ENCODE peak calls at places on chromosomes 7 and 10, in four cellular contexts. D, Q, C and M are unnamed samples.

GRCh38 chr10:122248356-122249302 is 22.5 kb upstream of the BTBD16 start:
- DNase-seq in D (no peak), Q (no peak), C (no peak), M (no peak)

GRCh38 chr10:69375307-69376151 is 41.2 kb downstream of the TACR2 start:
- DNase-seq in D (peak), Q (no peak), C (no peak), M (no peak)

GRCh38 chr7:32257632-32258031 is 187.4 kb upstream of the PDE1C start:
- DNase-seq in D (no peak), Q (no peak), C (no peak), M (no peak)

GRCh38 chr10:113518415-113518814 is 34.4 kb upstream of the HABP2 start:
- DNase-seq in D (no peak), Q (no peak), C (no peak), M (no peak)

GRCh38 chr7:74579800-74580685 is 77.5 kb upstream of the GTF2I start:
- DNase-seq in D (no peak), Q (no peak), C (peak), M (no peak)

GRCh38 chr10:61028861-61029361 is 84.9 kb upstream of the RHOBTB1 start:
- DNase-seq in D (no peak), Q (peak), C (no peak), M (no peak)

GRCh38 chr10:126080879-126081331 is 184.5 kb downstream of the FANK1 start:
- DNase-seq in D (no peak), Q (no peak), C (peak), M (no peak)

GRCh38 chr7:132972745-132973144 is 109.1 kb downstream of the CHCHD3 start:
- DNase-seq in D (no peak), Q (peak), C (peak), M (no peak)

GRCh38 chr7:2482725-2483451 is 6.7 kb upstream of the GRIFIN start:
- DNase-seq in D (no peak), Q (no peak), C (no peak), M (no peak)

GRCh38 chr10:24428410-24428782 is 219.5 kb downstream of the KIAA1217 start:
- DNase-seq in D (no peak), Q (no peak), C (no peak), M (peak)

GRCh38 chr7:70595741-70596574 is 536.0 kb upstream of the GALNT17 start:
- DNase-seq in D (no peak), Q (no peak), C (no peak), M (no peak)

GRCh38 chr10:29598861-29599311 is 35.9 kb downstream of the SVIL start:
- DNase-seq in D (no peak), Q (no peak), C (peak), M (peak)

GRCh38 chr10:79068203-79068561 is 584 bp upstream of the ZMIZ1 start:
- DNase-seq in D (peak), Q (no peak), C (no peak), M (no peak)

GRCh38 chr10:47104786-47105385 is 193.7 kb downstream of the PTPN20 start:
- DNase-seq in D (no peak), Q (no peak), C (no peak), M (no peak)

GRCh38 chr7:23334482-23335056 is 35.4 kb downstream of the MALSU1 start:
- DNase-seq in D (no peak), Q (peak), C (peak), M (peak)

GRCh38 chr10:59135275-59135674 is 41.2 kb upstream of the PHYHIPL start:
- DNase-seq in D (no peak), Q (no peak), C (no peak), M (no peak)

GRCh38 chr10:79392020-79392398 is 44.7 kb downstream of the PPIF start:
- DNase-seq in D (no peak), Q (no peak), C (no peak), M (no peak)

GRCh38 chr10:68367121-68367520 is 34.4 kb upstream of the PBLD start:
- DNase-seq in D (no peak), Q (no peak), C (no peak), M (no peak)

GRCh38 chr7:96449094-96449493 is 127.2 kb upstream of the SLC25A13 start:
- DNase-seq in D (no peak), Q (no peak), C (no peak), M (no peak)

GRCh38 chr7:28132959-28133745 is 47.4 kb downstream of the JAZF1 start:
- DNase-seq in D (no peak), Q (no peak), C (no peak), M (no peak)

GRCh38 chr7:149860821-149861727 is 12.7 kb upstream of the ATP6V0E2 start:
- DNase-seq in D (no peak), Q (no peak), C (no peak), M (no peak)

GRCh38 chr10:73159038-73159648 is 8.7 kb downstream of the ECD start:
- DNase-seq in D (peak), Q (peak), C (no peak), M (no peak)

GRCh38 chr10:30247704-30248103 is 101.4 kb downstream of the MTPAP start:
- DNase-seq in D (no peak), Q (no peak), C (no peak), M (no peak)

GRCh38 chr10:50398383-50398782 is 147.1 kb upstream of the ASAH2 start:
- DNase-seq in D (no peak), Q (peak), C (peak), M (no peak)

GRCh38 chr7:4861673-4862072 is at the start of gene PAPOLB:
- DNase-seq in D (no peak), Q (no peak), C (no peak), M (no peak)

GRCh38 chr7:134724606-134725005 is 54.8 kb upstream of the CALD1 start:
- DNase-seq in D (no peak), Q (no peak), C (no peak), M (no peak)

GRCh38 chr7:72069263-72069662 is 342.9 kb downstream of the CALN1 start:
- DNase-seq in D (no peak), Q (no peak), C (no peak), M (no peak)

GRCh38 chr10:4270116-4270515 is 485.1 kb upstream of the KLF6 start:
- DNase-seq in D (no peak), Q (peak), C (no peak), M (peak)

GRCh38 chr10:101014966-101015581 is 15.5 kb downstream of the LZTS2 start:
- DNase-seq in D (no peak), Q (peak), C (peak), M (peak)